ENCODE peak calls at places on chromosomes 5 and 9, in seven cellular contexts. O, D, K, N, P, H and S are unnamed samples.

GRCh38 chr5:135034186-135034962 is at the start of gene PITX1:
- DNase-seq in O (peak), D (peak), K (no peak), N (peak), P (peak), H (peak), S (no peak)

GRCh38 chr9:96344458-96345180 is 38.9 kb downstream of the SLC35D2 start:
- DNase-seq in O (peak), D (peak), K (no peak), N (peak), P (peak), H (peak), S (no peak)

GRCh38 chr5:146765089-146765832 is 113.3 kb downstream of the PPP2R2B start:
- DNase-seq in O (no peak), D (no peak), K (no peak), N (no peak), P (no peak), H (no peak), S (no peak)

GRCh38 chr5:177366528-177367322 is 9.0 kb downstream of the RGS14 start:
- DNase-seq in O (no peak), D (peak), K (no peak), N (peak), P (no peak), H (peak), S (no peak)

GRCh38 chr5:179192185-179192890 is 132.2 kb downstream of the ZNF354C start:
- DNase-seq in O (no peak), D (no peak), K (no peak), N (no peak), P (no peak), H (no peak), S (no peak)

GRCh38 chr9:35920004-35920658 is 10.8 kb downstream of the SPAAR start:
- DNase-seq in O (no peak), D (no peak), K (no peak), N (no peak), P (no peak), H (no peak), S (no peak)

GRCh38 chr5:145178667-145179523 is 656.2 kb downstream of the PRELID2 start:
- DNase-seq in O (no peak), D (no peak), K (no peak), N (peak), P (peak), H (peak), S (no peak)

GRCh38 chr9:136109351-136110081 is 9.2 kb downstream of the TMEM250 start:
- DNase-seq in O (peak), D (peak), K (no peak), N (no peak), P (peak), H (peak), S (peak)

GRCh38 chr9:127980056-127980705 is 608 bp downstream of the EEIG1 start:
- DNase-seq in O (no peak), D (peak), K (no peak), N (peak), P (peak), H (no peak), S (peak)

GRCh38 chr9:14062449-14063187 is 251.3 kb downstream of the NFIB start:
- DNase-seq in O (no peak), D (no peak), K (no peak), N (no peak), P (peak), H (peak), S (no peak)

GRCh38 chr5:145834917-145835838 is at the start of gene PRELID2:
- DNase-seq in O (peak), D (peak), K (peak), N (peak), P (peak), H (peak), S (peak)

GRCh38 chr9:79224672-79225433 is 346.9 kb upstream of the TLE4 start:
- DNase-seq in O (no peak), D (no peak), K (no peak), N (no peak), P (peak), H (peak), S (no peak)

GRCh38 chr9:134626576-134627416 is 14.8 kb upstream of the COL5A1 start:
- DNase-seq in O (no peak), D (peak), K (no peak), N (no peak), P (no peak), H (no peak), S (no peak)

GRCh38 chr9:107286057-107286456 is 3.0 kb downstream of the RAD23B start:
- DNase-seq in O (no peak), D (no peak), K (no peak), N (no peak), P (peak), H (peak), S (no peak)
- H3K4me3 ChIP-seq in O (peak), D (peak), K (peak), N (peak), P (peak), H (peak), S (no peak)

GRCh38 chr5:139638736-139639618 is 9.2 kb upstream of the CXXC5 start:
- DNase-seq in O (no peak), D (peak), K (no peak), N (no peak), P (no peak), H (no peak), S (no peak)
- H3K4me3 ChIP-seq in O (no peak), D (no peak), K (no peak), N (no peak), P (no peak), H (no peak), S (no peak)

GRCh38 chr5:126961702-126962101 is 68.7 kb downstream of the MARCHF3 start:
- DNase-seq in O (no peak), D (no peak), K (no peak), N (no peak), P (peak), H (no peak), S (no peak)

GRCh38 chr5:126959188-126959587 is 71.2 kb downstream of the MARCHF3 start:
- DNase-seq in O (no peak), D (no peak), K (no peak), N (no peak), P (no peak), H (no peak), S (no peak)

GRCh38 chr5:126965061-126965475 is 65.3 kb downstream of the MARCHF3 start:
- DNase-seq in O (no peak), D (no peak), K (no peak), N (no peak), P (peak), H (peak), S (no peak)

GRCh38 chr5:126963822-126964375 is 66.5 kb downstream of the MARCHF3 start:
- DNase-seq in O (no peak), D (no peak), K (no peak), N (no peak), P (peak), H (no peak), S (no peak)

DNA sequence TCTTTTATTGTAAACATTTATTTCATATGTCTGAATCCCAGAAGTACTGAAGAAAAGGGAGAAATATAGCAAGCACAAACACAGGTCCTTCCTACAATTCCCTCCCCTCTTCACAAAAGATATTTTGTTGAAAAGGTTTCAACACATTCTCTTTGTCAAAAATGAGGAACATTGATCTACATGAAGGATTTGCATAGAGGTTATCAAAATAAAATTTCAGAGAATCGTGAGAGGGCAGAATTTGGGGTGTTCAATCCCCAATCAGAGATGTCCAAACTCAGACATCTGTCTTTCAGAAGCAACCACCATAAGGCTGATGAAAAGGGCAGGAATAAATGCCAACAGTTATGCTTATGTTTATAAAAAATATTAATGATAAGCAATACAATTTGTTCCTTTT is 69.2 kb downstream of the MARCHF3 start:
- DNase-seq in O (no peak), D (no peak), K (no peak), N (no peak), P (no peak), H (no peak), S (no peak)
- H3K4me3 ChIP-seq in O (no peak), D (no peak), K (no peak), N (no peak), P (no peak), H (no peak), S (no peak)

GRCh38 chr5:111742595-111742994 is 14.4 kb downstream of the NREP start:
- DNase-seq in O (no peak), D (no peak), K (no peak), N (no peak), P (no peak), H (peak), S (no peak)
- H3K4me3 ChIP-seq in O (no peak), D (no peak), K (no peak), N (no peak), P (no peak), H (no peak), S (no peak)

GRCh38 chr5:181044662-181045305 is 4.7 kb downstream of the BTNL9 start:
- DNase-seq in O (no peak), D (peak), K (no peak), N (no peak), P (no peak), H (no peak), S (no peak)
- H3K4me3 ChIP-seq in O (no peak), D (no peak), K (peak), N (no peak), P (no peak), H (no peak), S (no peak)

GRCh38 chr9:125745682-125746016 is 1.5 kb upstream of the PBX3 start:
- DNase-seq in O (no peak), D (no peak), K (peak), N (no peak), P (no peak), H (no peak), S (no peak)
- H3K4me3 ChIP-seq in O (peak), D (peak), K (peak), N (peak), P (peak), H (peak), S (peak)

GRCh38 chr5:90231688-90232087 is 177.9 kb downstream of the CETN3 start:
- DNase-seq in O (no peak), D (no peak), K (no peak), N (no peak), P (no peak), H (no peak), S (no peak)
- H3K4me3 ChIP-seq in O (no peak), D (no peak), K (no peak), N (no peak), P (no peak), H (no peak), S (no peak)

GRCh38 chr9:132592451-132592850 is 10.0 kb downstream of the BARHL1 start:
- DNase-seq in O (no peak), D (no peak), K (no peak), N (no peak), P (no peak), H (no peak), S (no peak)

GRCh38 chr9:132591244-132591643 is 8.8 kb downstream of the BARHL1 start:
- DNase-seq in O (no peak), D (no peak), K (no peak), N (no peak), P (no peak), H (no peak), S (no peak)

GRCh38 chr9:132590037-132590317 is 7.6 kb downstream of the BARHL1 start:
- DNase-seq in O (no peak), D (no peak), K (no peak), N (no peak), P (no peak), H (no peak), S (no peak)

GRCh38 chr9:132590318-132591182 is 8.1 kb downstream of the BARHL1 start:
- DNase-seq in O (no peak), D (peak), K (no peak), N (no peak), P (no peak), H (no peak), S (no peak)

DNA sequence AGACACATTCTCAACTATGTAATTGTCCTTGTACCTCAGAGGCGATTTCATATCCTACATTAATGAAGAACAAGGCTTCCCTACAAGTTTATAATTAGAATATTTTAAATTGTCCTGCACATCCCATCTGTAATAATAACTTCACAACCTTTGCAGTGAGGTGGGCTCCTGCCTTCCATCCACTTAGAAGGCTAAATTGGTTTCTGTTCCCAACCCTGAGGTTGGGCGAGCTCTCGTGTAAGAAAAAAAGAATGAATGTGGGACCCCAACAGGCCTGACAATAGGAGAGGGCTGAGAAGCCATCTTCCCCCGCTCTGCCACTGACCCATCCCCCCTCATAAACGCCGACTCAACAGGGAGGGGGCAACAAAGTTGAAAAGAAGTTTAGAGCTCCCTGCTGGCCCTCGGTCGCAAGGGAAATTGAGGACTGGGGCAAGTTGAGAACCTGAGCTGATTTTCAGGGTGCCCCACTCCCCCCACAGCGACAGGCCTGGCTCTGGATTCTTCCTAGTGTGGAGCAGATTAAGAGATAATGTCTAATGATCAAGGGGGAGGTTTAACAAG is 9.4 kb downstream of the BARHL1 start:
- DNase-seq in O (no peak), D (peak), K (no peak), N (no peak), P (no peak), H (no peak), S (no peak)
- H3K4me3 ChIP-seq in O (no peak), D (no peak), K (no peak), N (no peak), P (no peak), H (no peak), S (no peak)

GRCh38 chr5:35863159-35863558 is 6.5 kb downstream of the IL7R start:
- DNase-seq in O (no peak), D (no peak), K (no peak), N (no peak), P (no peak), H (no peak), S (peak)

GRCh38 chr5:35859101-35859661 is 2.5 kb downstream of the IL7R start:
- DNase-seq in O (no peak), D (no peak), K (no peak), N (peak), P (peak), H (peak), S (peak)

GRCh38 chr5:35861718-35862117 is 5.0 kb downstream of the IL7R start:
- DNase-seq in O (no peak), D (no peak), K (no peak), N (no peak), P (no peak), H (peak), S (no peak)

GRCh38 chr5:35862126-35862525 is 5.4 kb downstream of the IL7R start:
- DNase-seq in O (no peak), D (no peak), K (no peak), N (no peak), P (no peak), H (no peak), S (no peak)

DNA sequence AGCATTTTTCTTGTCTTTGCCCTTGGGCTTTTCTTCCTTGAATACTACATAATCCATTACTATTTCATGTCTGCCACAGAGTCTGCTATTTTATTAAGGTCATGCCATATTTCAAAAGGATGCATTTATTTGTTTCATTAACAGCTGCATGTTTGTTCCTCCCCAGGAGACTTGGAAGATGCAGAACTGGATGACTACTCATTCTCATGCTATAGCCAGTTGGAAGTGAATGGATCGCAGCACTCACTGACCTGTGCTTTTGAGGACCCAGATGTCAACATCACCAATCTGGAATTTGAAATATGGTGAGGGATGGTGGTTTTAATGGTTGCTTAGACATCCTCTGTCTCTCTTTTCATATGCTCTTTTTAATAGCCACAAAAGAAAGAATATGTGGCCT is 4.0 kb downstream of the IL7R start:
- DNase-seq in O (no peak), D (no peak), K (no peak), N (no peak), P (no peak), H (no peak), S (no peak)
- H3K4me3 ChIP-seq in O (no peak), D (no peak), K (no peak), N (no peak), P (no peak), H (no peak), S (peak)